ENCODE peak calls at places on chromosomes 6 and 20, in seven cellular contexts. One of them, this sample, is unnamed.

GRCh38 chr20:22462975-22463914 is 121.1 kb downstream of the FOXA2 start:
- DNase-seq in OCI-LY7: no peak
- DNase-seq in PC-3: peak
- DNase-seq in GM23248: peak
- DNase-seq in hepatocyte: no peak
- DNase-seq in HCT116: no peak
- DNase-seq in SK-N-SH: no peak
- DNase-seq in this sample: peak

GRCh38 chr6:85574932-85575598 is 18.6 kb downstream of the SNX14 start:
- DNase-seq in OCI-LY7: no peak
- DNase-seq in PC-3: peak
- DNase-seq in GM23248: peak
- DNase-seq in hepatocyte: peak
- DNase-seq in HCT116: no peak
- DNase-seq in SK-N-SH: no peak
- DNase-seq in this sample: no peak

GRCh38 chr6:17086469-17086868 is 15.4 kb upstream of the STMND1 start:
- DNase-seq in OCI-LY7: peak
- DNase-seq in PC-3: peak
- DNase-seq in GM23248: peak
- DNase-seq in hepatocyte: peak
- DNase-seq in HCT116: peak
- DNase-seq in SK-N-SH: peak
- DNase-seq in this sample: peak

GRCh38 chr20:50248104-50248631 is 57.5 kb downstream of the CEBPB start:
- DNase-seq in OCI-LY7: no peak
- DNase-seq in PC-3: no peak
- DNase-seq in GM23248: peak
- DNase-seq in hepatocyte: no peak
- DNase-seq in HCT116: no peak
- DNase-seq in SK-N-SH: no peak
- DNase-seq in this sample: no peak

GRCh38 chr6:87700351-87700728 is 1.7 kb downstream of the AKIRIN2 start:
- DNase-seq in OCI-LY7: no peak
- DNase-seq in PC-3: no peak
- DNase-seq in GM23248: no peak
- DNase-seq in hepatocyte: no peak
- DNase-seq in HCT116: no peak
- DNase-seq in SK-N-SH: no peak
- DNase-seq in this sample: no peak

GRCh38 chr6:16769131-16769985 is 8.1 kb upstream of the ATXN1 start:
- DNase-seq in OCI-LY7: no peak
- DNase-seq in PC-3: peak
- DNase-seq in GM23248: peak
- DNase-seq in hepatocyte: peak
- DNase-seq in HCT116: peak
- DNase-seq in SK-N-SH: no peak
- DNase-seq in this sample: no peak

GRCh38 chr6:53710788-53711187 is 45.2 kb upstream of the KLHL31 start:
- DNase-seq in OCI-LY7: no peak
- DNase-seq in PC-3: no peak
- DNase-seq in GM23248: no peak
- DNase-seq in hepatocyte: no peak
- DNase-seq in HCT116: no peak
- DNase-seq in SK-N-SH: no peak
- DNase-seq in this sample: no peak

GRCh38 chr20:33883164-33883563 is 72.0 kb downstream of the CHMP4B start:
- DNase-seq in OCI-LY7: peak
- DNase-seq in PC-3: no peak
- DNase-seq in GM23248: no peak
- DNase-seq in hepatocyte: no peak
- DNase-seq in HCT116: no peak
- DNase-seq in SK-N-SH: no peak
- DNase-seq in this sample: no peak

GRCh38 chr6:142871910-142872331 is 73.1 kb downstream of the HIVEP2 start:
- DNase-seq in OCI-LY7: no peak
- DNase-seq in PC-3: peak
- DNase-seq in GM23248: peak
- DNase-seq in hepatocyte: peak
- DNase-seq in HCT116: no peak
- DNase-seq in SK-N-SH: no peak
- DNase-seq in this sample: no peak

GRCh38 chr20:32018269-32019155 is 8.3 kb downstream of the CCM2L start:
- DNase-seq in OCI-LY7: peak
- DNase-seq in PC-3: peak
- DNase-seq in GM23248: peak
- DNase-seq in hepatocyte: peak
- DNase-seq in HCT116: peak
- DNase-seq in SK-N-SH: peak
- DNase-seq in this sample: peak

DNA sequence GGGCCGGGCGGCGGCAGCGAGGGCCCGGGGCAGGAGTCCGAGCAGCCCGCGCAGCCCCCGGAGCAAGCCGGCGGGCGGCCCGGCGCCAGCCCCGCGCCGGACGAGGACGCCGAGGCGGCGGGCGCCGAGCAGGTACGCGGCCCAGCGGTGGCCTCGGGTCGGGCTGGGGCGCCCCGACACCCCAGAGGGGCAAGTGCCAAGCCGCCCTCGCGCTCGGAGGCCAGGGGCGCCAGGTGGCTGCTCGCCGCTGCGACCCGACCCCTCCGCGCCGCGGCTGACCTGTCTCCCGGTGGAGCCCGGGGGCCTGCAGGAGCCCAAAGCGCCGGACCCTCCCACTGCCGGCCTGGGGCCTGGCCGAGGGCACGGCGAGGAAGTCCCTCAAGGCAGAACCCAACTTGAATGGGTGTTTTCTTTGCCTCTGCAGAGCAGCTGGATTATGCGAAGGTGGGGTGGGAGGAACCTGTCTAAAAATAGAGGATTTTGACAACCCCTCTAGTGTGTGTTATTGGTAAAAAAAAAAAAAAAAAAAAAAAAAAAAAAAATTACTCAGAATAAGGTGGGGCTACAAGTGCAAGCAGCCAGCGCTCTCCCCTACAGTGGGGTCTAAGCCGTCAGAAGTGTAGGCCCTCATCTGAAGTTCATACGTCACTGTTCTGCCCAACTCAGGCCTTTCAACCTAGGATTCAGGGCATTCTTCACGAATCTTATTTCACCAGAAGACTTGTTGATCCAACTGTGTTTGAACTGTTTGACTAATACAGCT is 609 bp downstream of the OGFRL1 start:
- DNase-seq in OCI-LY7: peak
- DNase-seq in PC-3: peak
- DNase-seq in GM23248: peak
- DNase-seq in hepatocyte: peak
- DNase-seq in HCT116: no peak
- DNase-seq in SK-N-SH: peak
- DNase-seq in this sample: peak
- TF ChIP-seq EZH2phosphoT487 in OCI-LY7: no peak
- TF ChIP-seq EZH2phosphoT487 in PC-3: no peak
- TF ChIP-seq EZH2phosphoT487 in GM23248: no peak
- TF ChIP-seq EZH2phosphoT487 in hepatocyte: no peak
- TF ChIP-seq EZH2phosphoT487 in HCT116: no peak
- TF ChIP-seq EZH2phosphoT487 in SK-N-SH: no peak
- TF ChIP-seq EZH2phosphoT487 in this sample: no peak

GRCh38 chr6:79671605-79672266 is 40.6 kb downstream of the SH3BGRL2 start:
- DNase-seq in OCI-LY7: peak
- DNase-seq in PC-3: peak
- DNase-seq in GM23248: peak
- DNase-seq in hepatocyte: peak
- DNase-seq in HCT116: peak
- DNase-seq in SK-N-SH: no peak
- DNase-seq in this sample: no peak

GRCh38 chr6:79670789-79671188 is 39.7 kb downstream of the SH3BGRL2 start:
- DNase-seq in OCI-LY7: no peak
- DNase-seq in PC-3: no peak
- DNase-seq in GM23248: no peak
- DNase-seq in hepatocyte: no peak
- DNase-seq in HCT116: no peak
- DNase-seq in SK-N-SH: no peak
- DNase-seq in this sample: no peak

GRCh38 chr6:79669766-79670165 is 38.6 kb downstream of the SH3BGRL2 start:
- DNase-seq in OCI-LY7: no peak
- DNase-seq in PC-3: no peak
- DNase-seq in GM23248: no peak
- DNase-seq in hepatocyte: no peak
- DNase-seq in HCT116: no peak
- DNase-seq in SK-N-SH: no peak
- DNase-seq in this sample: no peak

GRCh38 chr6:79673947-79674346 is 42.8 kb downstream of the SH3BGRL2 start:
- DNase-seq in OCI-LY7: no peak
- DNase-seq in PC-3: no peak
- DNase-seq in GM23248: no peak
- DNase-seq in hepatocyte: no peak
- DNase-seq in HCT116: no peak
- DNase-seq in SK-N-SH: no peak
- DNase-seq in this sample: no peak

GRCh38 chr6:79672631-79673065 is 41.5 kb downstream of the SH3BGRL2 start:
- DNase-seq in OCI-LY7: no peak
- DNase-seq in PC-3: peak
- DNase-seq in GM23248: peak
- DNase-seq in hepatocyte: peak
- DNase-seq in HCT116: peak
- DNase-seq in SK-N-SH: peak
- DNase-seq in this sample: peak
- TF ChIP-seq EZH2phosphoT487 in OCI-LY7: no peak
- TF ChIP-seq EZH2phosphoT487 in PC-3: no peak
- TF ChIP-seq EZH2phosphoT487 in GM23248: no peak
- TF ChIP-seq EZH2phosphoT487 in hepatocyte: no peak
- TF ChIP-seq EZH2phosphoT487 in HCT116: no peak
- TF ChIP-seq EZH2phosphoT487 in SK-N-SH: no peak
- TF ChIP-seq EZH2phosphoT487 in this sample: no peak

DNA sequence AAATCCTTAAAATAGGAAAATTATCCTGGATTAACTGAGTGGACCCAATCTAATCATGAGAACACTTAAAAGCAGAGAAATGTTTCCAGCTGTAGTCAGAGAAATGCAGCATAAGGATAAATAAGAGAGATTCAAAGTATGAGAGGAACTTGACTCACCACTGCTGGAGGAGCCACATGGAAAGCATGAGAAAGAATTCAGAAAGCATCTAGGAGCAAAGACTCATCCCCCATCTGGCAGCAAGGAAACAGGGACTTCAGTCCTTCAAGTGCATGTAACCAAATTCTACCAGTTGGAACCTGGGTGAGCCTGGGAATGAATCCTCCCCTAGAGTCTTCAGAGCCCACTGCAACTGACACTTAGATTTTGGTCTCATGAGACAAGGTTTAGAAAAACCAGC is 33.7 kb downstream of the RNF146 start:
- DNase-seq in OCI-LY7: no peak
- DNase-seq in PC-3: peak
- DNase-seq in GM23248: peak
- DNase-seq in hepatocyte: peak
- DNase-seq in HCT116: no peak
- DNase-seq in SK-N-SH: no peak
- DNase-seq in this sample: peak
- TF ChIP-seq EZH2phosphoT487 in OCI-LY7: no peak
- TF ChIP-seq EZH2phosphoT487 in PC-3: no peak
- TF ChIP-seq EZH2phosphoT487 in GM23248: no peak
- TF ChIP-seq EZH2phosphoT487 in hepatocyte: no peak
- TF ChIP-seq EZH2phosphoT487 in HCT116: no peak
- TF ChIP-seq EZH2phosphoT487 in SK-N-SH: no peak
- TF ChIP-seq EZH2phosphoT487 in this sample: no peak

GRCh38 chr20:23656372-23656771 is 18.6 kb upstream of the CST3 start:
- DNase-seq in OCI-LY7: no peak
- DNase-seq in PC-3: no peak
- DNase-seq in GM23248: no peak
- DNase-seq in hepatocyte: no peak
- DNase-seq in HCT116: no peak
- DNase-seq in SK-N-SH: no peak
- DNase-seq in this sample: no peak

GRCh38 chr20:23655551-23656211 is 17.9 kb upstream of the CST3 start:
- DNase-seq in OCI-LY7: no peak
- DNase-seq in PC-3: no peak
- DNase-seq in GM23248: peak
- DNase-seq in hepatocyte: no peak
- DNase-seq in HCT116: no peak
- DNase-seq in SK-N-SH: no peak
- DNase-seq in this sample: no peak

GRCh38 chr20:23653400-23653938 is 15.7 kb upstream of the CST3 start:
- DNase-seq in OCI-LY7: no peak
- DNase-seq in PC-3: no peak
- DNase-seq in GM23248: no peak
- DNase-seq in hepatocyte: no peak
- DNase-seq in HCT116: no peak
- DNase-seq in SK-N-SH: no peak
- DNase-seq in this sample: no peak

GRCh38 chr20:23654005-23654404 is 16.2 kb upstream of the CST3 start:
- DNase-seq in OCI-LY7: no peak
- DNase-seq in PC-3: no peak
- DNase-seq in GM23248: no peak
- DNase-seq in hepatocyte: no peak
- DNase-seq in HCT116: no peak
- DNase-seq in SK-N-SH: no peak
- DNase-seq in this sample: no peak

DNA sequence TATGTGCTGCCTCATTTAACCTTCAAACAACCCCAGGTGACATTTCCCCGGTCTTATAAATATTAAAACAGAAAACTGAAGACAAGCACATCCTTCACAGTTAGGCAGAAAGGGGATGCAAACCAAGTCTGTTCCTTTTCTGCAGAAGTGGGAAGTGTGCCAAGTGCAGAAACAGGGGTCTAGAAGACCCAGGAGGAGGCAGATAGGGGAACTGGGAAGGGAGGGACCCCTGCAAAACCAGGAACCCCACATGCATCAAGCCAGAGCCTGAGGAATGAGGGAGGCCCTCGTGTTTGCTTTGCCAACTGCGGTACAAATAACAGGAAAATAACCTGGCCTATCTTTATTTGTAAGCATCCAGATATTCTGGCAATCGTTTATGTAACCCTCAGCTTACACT is 17.0 kb upstream of the CST3 start:
- DNase-seq in OCI-LY7: no peak
- DNase-seq in PC-3: no peak
- DNase-seq in GM23248: no peak
- DNase-seq in hepatocyte: no peak
- DNase-seq in HCT116: no peak
- DNase-seq in SK-N-SH: no peak
- DNase-seq in this sample: no peak
- TF ChIP-seq EZH2phosphoT487 in OCI-LY7: no peak
- TF ChIP-seq EZH2phosphoT487 in PC-3: no peak
- TF ChIP-seq EZH2phosphoT487 in GM23248: no peak
- TF ChIP-seq EZH2phosphoT487 in hepatocyte: no peak
- TF ChIP-seq EZH2phosphoT487 in HCT116: no peak
- TF ChIP-seq EZH2phosphoT487 in SK-N-SH: no peak
- TF ChIP-seq EZH2phosphoT487 in this sample: no peak

DNA sequence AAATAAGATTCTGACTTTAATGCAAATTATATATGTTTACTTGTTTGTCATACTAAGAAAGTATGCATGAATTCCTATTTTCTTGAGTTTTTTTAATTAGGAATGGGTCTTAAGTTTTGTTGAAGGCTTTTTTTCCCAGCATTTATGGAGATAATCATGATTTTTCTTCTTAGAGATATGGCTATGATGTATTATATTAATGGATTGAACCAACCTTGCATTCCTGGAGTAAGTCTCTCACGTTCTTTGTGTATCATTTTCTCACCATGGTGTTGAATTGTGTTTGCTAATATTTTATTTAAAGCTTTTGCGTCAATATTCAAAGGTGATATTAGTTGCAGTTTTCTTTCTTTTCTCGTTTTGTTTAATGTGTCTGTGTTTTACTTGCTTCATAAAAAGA is 48.4 kb upstream of the SLC35D3 start:
- DNase-seq in OCI-LY7: peak
- DNase-seq in PC-3: no peak
- DNase-seq in GM23248: peak
- DNase-seq in hepatocyte: peak
- DNase-seq in HCT116: peak
- DNase-seq in SK-N-SH: no peak
- DNase-seq in this sample: no peak
- TF ChIP-seq EZH2phosphoT487 in OCI-LY7: no peak
- TF ChIP-seq EZH2phosphoT487 in PC-3: no peak
- TF ChIP-seq EZH2phosphoT487 in GM23248: no peak
- TF ChIP-seq EZH2phosphoT487 in hepatocyte: no peak
- TF ChIP-seq EZH2phosphoT487 in HCT116: no peak
- TF ChIP-seq EZH2phosphoT487 in SK-N-SH: no peak
- TF ChIP-seq EZH2phosphoT487 in this sample: no peak

This sample was measured in neural progenitor cell.